ENCODE peak calls at places on chromosome X, in nine cellular contexts. N, Y, Q, D, H, G, M, P and C are unnamed samples.

GRCh38 chrX:16946971-16947562 is 609 bp downstream of the REPS2 start:
- DNase-seq in N (peak), P (no peak), Y (no peak), Q (peak), D (peak), H (peak), M (no peak), G (no peak), C (no peak)

GRCh38 chrX:110381216-110381615 is 22.6 kb downstream of the RTL9 start:
- DNase-seq in Y (peak), Q (no peak), H (no peak), G (no peak), P (no peak), D (no peak), N (no peak), M (no peak), C (peak)

GRCh38 chrX:29243942-29244341 is 656.7 kb downstream of the IL1RAPL1 start:
- DNase-seq in N (no peak), M (no peak), P (no peak), G (no peak), Y (no peak), H (no peak), D (no peak), Q (no peak), C (no peak)

GRCh38 chrX:96551320-96551872 is 133.2 kb upstream of the DIAPH2 start:
- DNase-seq in Q (no peak), M (no peak), P (no peak), Y (no peak), N (no peak), H (no peak), G (no peak), D (no peak), C (no peak)

GRCh38 chrX:15114865-15115566 is 154.9 kb downstream of the ASB9 start:
- DNase-seq in D (no peak), H (no peak), G (no peak), Q (no peak), M (no peak), N (no peak), P (no peak), Y (no peak), C (no peak)

GRCh38 chrX:152399395-152399794 is 51.7 kb downstream of the GABRA3 start:
- DNase-seq in H (no peak), G (no peak), N (no peak), Q (no peak), M (no peak), P (no peak), Y (no peak), D (no peak), C (no peak)

GRCh38 chrX:53686151-53686885 is at the start of gene HUWE1:
- DNase-seq in P (peak), D (peak), G (no peak), Y (peak), M (peak), Q (peak), H (peak), N (peak), C (peak)

GRCh38 chrX:18931972-18932371 is 51.9 kb downstream of the PHKA2 start:
- DNase-seq in H (peak), N (no peak), P (no peak), M (no peak), Q (peak), D (no peak), G (no peak), Y (peak), C (peak)

GRCh38 chrX:9498236-9498635 is 33.4 kb downstream of the TBL1X start:
- DNase-seq in H (no peak), Y (no peak), D (no peak), N (no peak), P (no peak), M (no peak), Q (peak), G (no peak), C (no peak)

GRCh38 chrX:10233173-10233572 is 76.4 kb downstream of the CLCN4 start:
- DNase-seq in H (no peak), Y (peak), N (no peak), P (no peak), Q (no peak), M (no peak), D (no peak), G (no peak), C (peak)

GRCh38 chrX:40174594-40175415 is 77.0 kb upstream of the BCOR start:
- DNase-seq in H (peak), M (no peak), Y (peak), G (no peak), N (peak), Q (peak), P (peak), D (peak), C (peak)

GRCh38 chrX:151753313-151754041 is 18.9 kb downstream of the CNGA2 start:
- DNase-seq in G (no peak), N (peak), H (peak), D (peak), Q (peak), M (peak), Y (peak), P (no peak), C (peak)

GRCh38 chrX:15985937-15986336 is 131.3 kb upstream of the AP1S2 start:
- DNase-seq in N (no peak), Y (no peak), G (no peak), D (no peak), M (no peak), H (no peak), P (no peak), Q (no peak), C (peak)

GRCh38 chrX:98407526-98408049 is 1523.9 kb downstream of the RPA4 start:
- DNase-seq in P (no peak), H (no peak), Q (no peak), D (no peak), Y (no peak), G (no peak), N (no peak), M (no peak), C (no peak)

GRCh38 chrX:44462851-44463250 is 79.8 kb downstream of the FUNDC1 start:
- DNase-seq in M (no peak), Y (peak), H (no peak), Q (peak), D (peak), G (no peak), P (no peak), N (no peak), C (peak)

GRCh38 chrX:69163936-69164741 is 1.1 kb downstream of the PJA1 start:
- DNase-seq in D (no peak), P (peak), M (no peak), H (peak), Y (no peak), G (no peak), N (no peak), Q (peak), C (peak)

GRCh38 chrX:30971761-30972603 is 82.9 kb upstream of the TAB3 start:
- DNase-seq in P (peak), G (peak), D (no peak), H (peak), Y (peak), N (no peak), M (peak), Q (peak), C (peak)

GRCh38 chrX:51568586-51568985 is 50.1 kb downstream of the CENPVL3 start:
- DNase-seq in P (no peak), N (no peak), M (no peak), Y (peak), D (no peak), Q (peak), G (peak), H (no peak), C (peak)

GRCh38 chrX:129145898-129146297 is 377.4 kb downstream of the SMARCA1 start:
- DNase-seq in Q (no peak), N (no peak), H (no peak), M (no peak), D (no peak), P (no peak), G (no peak), Y (no peak), C (no peak)

GRCh38 chrX:12548746-12549145 is 242.5 kb upstream of the PRPS2 start:
- DNase-seq in P (no peak), Y (peak), M (no peak), H (no peak), D (no peak), Q (peak), N (no peak), G (no peak), C (peak)

GRCh38 chrX:71244359-71245128 is 9.4 kb downstream of the ZMYM3 start:
- DNase-seq in G (no peak), Q (no peak), M (no peak), Y (no peak), H (no peak), N (no peak), P (no peak), D (no peak), C (no peak)

GRCh38 chrX:69149466-69150293 is 15.6 kb downstream of the PJA1 start:
- DNase-seq in M (no peak), D (peak), G (no peak), P (no peak), H (peak), Q (no peak), Y (no peak), N (no peak), C (no peak)

GRCh38 chrX:134004038-134004437 is 18.6 kb upstream of the GPC3 start:
- DNase-seq in Q (peak), N (no peak), M (no peak), P (no peak), G (no peak), H (no peak), Y (peak), D (no peak), C (peak)

GRCh38 chrX:104351173-104351769 is 96.5 kb upstream of the ESX1 start:
- DNase-seq in H (no peak), Q (peak), P (no peak), Y (peak), M (no peak), N (no peak), G (peak), D (no peak), C (peak)

GRCh38 chrX:12245650-12246645 is 107.7 kb downstream of the FRMPD4 start:
- DNase-seq in M (peak), Q (peak), Y (peak), N (no peak), G (peak), H (no peak), P (no peak), D (no peak), C (peak)

GRCh38 chrX:21738145-21738949 is 19.6 kb downstream of the SMPX start:
- DNase-seq in N (no peak), G (no peak), D (no peak), M (no peak), H (no peak), P (no peak), Y (peak), Q (no peak), C (no peak)

GRCh38 chrX:40078489-40079288 is 19.1 kb downstream of the BCOR start:
- DNase-seq in N (no peak), P (no peak), G (no peak), M (no peak), H (no peak), Y (no peak), D (no peak), Q (peak), C (no peak)

GRCh38 chrX:100662791-100663190 is 18.8 kb downstream of the SRPX2 start:
- DNase-seq in H (no peak), P (no peak), Y (no peak), G (no peak), M (no peak), D (no peak), N (no peak), Q (no peak), C (peak)

GRCh38 chrX:116872931-116873330 is 410.2 kb upstream of the CT83 start:
- DNase-seq in G (no peak), M (no peak), P (no peak), Y (no peak), H (no peak), Q (no peak), D (no peak), N (no peak), C (peak)